ENCODE peak calls at places on chromosomes 1 and 21, in five cellular contexts. O is NCI-H82, V is hepatocyte, M is progenitor cell of endocrine pancreas, F is hippocampal formation. X is an unnamed sample.

GRCh38 chr1:18926315-18927081 is 24.1 kb upstream of the ALDH4A1 start:
- DNase-seq in V (peak), F (no peak), O (no peak), M (no peak), X (no peak)

GRCh38 chr1:201085902-201086735 is 26.1 kb downstream of the CACNA1S start:
- DNase-seq in V (peak), M (peak), F (no peak), O (peak), X (peak)

GRCh38 chr1:158998781-158999161 is 10.9 kb upstream of the IFI16 start:
- DNase-seq in F (peak), V (peak), O (peak), M (no peak), X (peak)

GRCh38 chr1:236523704-236524141 is at the start of gene LGALS8:
- DNase-seq in O (no peak), V (peak), F (peak), M (peak), X (no peak)

GRCh38 chr1:93749894-93750301 is 68.3 kb upstream of the BCAR3 start:
- DNase-seq in V (peak), F (no peak), M (no peak), O (peak), X (peak)

GRCh38 chr1:226404063-226404903 is 3.6 kb downstream of the PARP1 start:
- DNase-seq in M (no peak), F (no peak), V (no peak), O (peak), X (peak)

GRCh38 chr21:35045539-35046222 is 3.4 kb downstream of the RUNX1 start:
- DNase-seq in V (no peak), M (no peak), O (no peak), F (no peak), X (no peak)

GRCh38 chr21:42609806-42610205 is 43.6 kb upstream of the PDE9A start:
- DNase-seq in V (no peak), M (no peak), F (no peak), O (no peak), X (no peak)

GRCh38 chr1:35894183-35894582 is 11.2 kb downstream of the AGO1 start:
- DNase-seq in M (no peak), O (no peak), F (no peak), V (no peak), X (no peak)

GRCh38 chr21:45011911-45012660 is 62.3 kb upstream of the ADARB1 start:
- DNase-seq in V (peak), M (peak), O (peak), F (no peak), X (no peak)

GRCh38 chr1:83761084-83761760 is 237.7 kb downstream of the TTLL7 start:
- DNase-seq in F (no peak), O (peak), M (no peak), V (no peak), X (no peak)

X was measured in NCI-H524.